ENCODE peak calls at places on chromosomes 16 and 17, in seven cellular contexts. E, Y, S, N, U, Q and D are unnamed samples.

GRCh38 chr16:17945080-17945601 is 391.4 kb downstream of the NPIPA8 start:
- DNase-seq in U (no peak), Y (no peak), Q (no peak), S (no peak), E (no peak), N (no peak), D (no peak)

GRCh38 chr16:88377961-88378360 is 4.8 kb upstream of the ZNF469 start:
- DNase-seq in S (no peak), E (peak), U (no peak), N (no peak), Q (no peak), Y (no peak), D (no peak)

GRCh38 chr17:42313773-42314566 is 25.7 kb downstream of the STAT5A start:
- DNase-seq in Y (no peak), N (no peak), E (no peak), Q (no peak), S (no peak), U (no peak), D (no peak)

GRCh38 chr16:15440852-15441251 is 6.5 kb downstream of the BMERB1 start:
- DNase-seq in Q (no peak), Y (no peak), S (no peak), N (no peak), E (no peak), U (no peak), D (no peak)

GRCh38 chr17:37133131-37133530 is 184.4 kb downstream of the AATF start:
- DNase-seq in S (no peak), U (no peak), N (no peak), Y (no peak), Q (no peak), E (no peak), D (no peak)

GRCh38 chr17:33521784-33522183 is 228.7 kb upstream of the ASIC2 start:
- DNase-seq in S (no peak), E (no peak), N (no peak), Q (peak), Y (no peak), U (no peak), D (no peak)

GRCh38 chr17:77726549-77726957 is 231.9 kb upstream of the TNRC6C start:
- DNase-seq in E (no peak), U (no peak), N (no peak), Y (no peak), S (no peak), Q (no peak), D (no peak)

GRCh38 chr17:45895969-45896793 is 1.8 kb downstream of the MAPT start:
- DNase-seq in S (peak), Q (no peak), U (no peak), E (no peak), Y (peak), N (no peak), D (no peak)